ENCODE peak calls at places on chromosomes 11 and 22, in nine cellular contexts. One of them, this sample, is unnamed.

GRCh38 chr11:1218788-1219445 is 3.9 kb upstream of the MUC5B start:
- DNase-seq in GM20000: no peak
- DNase-seq in nephron progenitor cell: no peak
- DNase-seq in adrenal gland: no peak
- DNase-seq in AG10803: no peak
- DNase-seq in bronchial epithelial cell: no peak
- DNase-seq in IMR-90: no peak
- DNase-seq in thoracic aorta: no peak
- DNase-seq in CD8-positive, alpha-beta T cell: no peak
- DNase-seq in this sample: peak

GRCh38 chr22:30327864-30328345 is 1.2 kb upstream of the TBC1D10A start:
- DNase-seq in GM20000: no peak
- DNase-seq in nephron progenitor cell: no peak
- DNase-seq in adrenal gland: no peak
- DNase-seq in AG10803: no peak
- DNase-seq in bronchial epithelial cell: peak
- DNase-seq in IMR-90: no peak
- DNase-seq in thoracic aorta: no peak
- DNase-seq in CD8-positive, alpha-beta T cell: no peak
- DNase-seq in this sample: peak

GRCh38 chr22:20604776-20605221 is 97.4 kb downstream of the MED15 start:
- DNase-seq in GM20000: no peak
- DNase-seq in nephron progenitor cell: no peak
- DNase-seq in adrenal gland: no peak
- DNase-seq in AG10803: no peak
- DNase-seq in bronchial epithelial cell: no peak
- DNase-seq in IMR-90: no peak
- DNase-seq in thoracic aorta: no peak
- DNase-seq in CD8-positive, alpha-beta T cell: no peak
- DNase-seq in this sample: no peak

GRCh38 chr11:108647701-108648527 is 17.0 kb upstream of the DDX10 start:
- DNase-seq in GM20000: peak
- DNase-seq in nephron progenitor cell: peak
- DNase-seq in adrenal gland: peak
- DNase-seq in AG10803: peak
- DNase-seq in bronchial epithelial cell: peak
- DNase-seq in IMR-90: peak
- DNase-seq in thoracic aorta: no peak
- DNase-seq in CD8-positive, alpha-beta T cell: peak
- DNase-seq in this sample: peak

GRCh38 chr11:8671242-8671641 is 11.2 kb downstream of the TRIM66 start:
- DNase-seq in GM20000: no peak
- DNase-seq in nephron progenitor cell: peak
- DNase-seq in adrenal gland: peak
- DNase-seq in AG10803: peak
- DNase-seq in bronchial epithelial cell: peak
- DNase-seq in IMR-90: peak
- DNase-seq in thoracic aorta: peak
- DNase-seq in CD8-positive, alpha-beta T cell: no peak
- DNase-seq in this sample: peak

GRCh38 chr11:70448983-70449567 is 50.7 kb downstream of the CTTN start:
- DNase-seq in GM20000: no peak
- DNase-seq in nephron progenitor cell: no peak
- DNase-seq in adrenal gland: no peak
- DNase-seq in AG10803: no peak
- DNase-seq in bronchial epithelial cell: no peak
- DNase-seq in IMR-90: no peak
- DNase-seq in thoracic aorta: no peak
- DNase-seq in CD8-positive, alpha-beta T cell: no peak
- DNase-seq in this sample: peak

GRCh38 chr11:69641681-69642548 is 959 bp downstream of the CCND1 start:
- DNase-seq in GM20000: no peak
- DNase-seq in nephron progenitor cell: no peak
- DNase-seq in adrenal gland: no peak
- DNase-seq in AG10803: no peak
- DNase-seq in bronchial epithelial cell: no peak
- DNase-seq in IMR-90: no peak
- DNase-seq in thoracic aorta: no peak
- DNase-seq in CD8-positive, alpha-beta T cell: no peak
- DNase-seq in this sample: peak

GRCh38 chr11:46183819-46184218 is 62.6 kb upstream of the PHF21A start:
- DNase-seq in GM20000: no peak
- DNase-seq in nephron progenitor cell: no peak
- DNase-seq in adrenal gland: no peak
- DNase-seq in AG10803: no peak
- DNase-seq in bronchial epithelial cell: peak
- DNase-seq in IMR-90: peak
- DNase-seq in thoracic aorta: no peak
- DNase-seq in CD8-positive, alpha-beta T cell: no peak
- DNase-seq in this sample: no peak

GRCh38 chr11:128302425-128303186 is 284.8 kb downstream of the ETS1 start:
- DNase-seq in GM20000: peak
- DNase-seq in nephron progenitor cell: no peak
- DNase-seq in adrenal gland: no peak
- DNase-seq in AG10803: no peak
- DNase-seq in bronchial epithelial cell: no peak
- DNase-seq in IMR-90: no peak
- DNase-seq in thoracic aorta: no peak
- DNase-seq in CD8-positive, alpha-beta T cell: peak
- DNase-seq in this sample: no peak

GRCh38 chr11:60810583-60810982 is 25.4 kb downstream of the MS4A10 start:
- DNase-seq in GM20000: no peak
- DNase-seq in nephron progenitor cell: no peak
- DNase-seq in adrenal gland: no peak
- DNase-seq in AG10803: no peak
- DNase-seq in bronchial epithelial cell: no peak
- DNase-seq in IMR-90: no peak
- DNase-seq in thoracic aorta: no peak
- DNase-seq in CD8-positive, alpha-beta T cell: no peak
- DNase-seq in this sample: no peak

GRCh38 chr22:39999144-39999757 is 4.5 kb downstream of the FAM83F start:
- DNase-seq in GM20000: no peak
- DNase-seq in nephron progenitor cell: peak
- DNase-seq in adrenal gland: no peak
- DNase-seq in AG10803: peak
- DNase-seq in bronchial epithelial cell: peak
- DNase-seq in IMR-90: peak
- DNase-seq in thoracic aorta: no peak
- DNase-seq in CD8-positive, alpha-beta T cell: no peak
- DNase-seq in this sample: no peak

GRCh38 chr11:75600356-75600755 is 38.3 kb downstream of the SERPINH1 start:
- DNase-seq in GM20000: no peak
- DNase-seq in nephron progenitor cell: no peak
- DNase-seq in adrenal gland: no peak
- DNase-seq in AG10803: no peak
- DNase-seq in bronchial epithelial cell: no peak
- DNase-seq in IMR-90: no peak
- DNase-seq in thoracic aorta: no peak
- DNase-seq in CD8-positive, alpha-beta T cell: no peak
- DNase-seq in this sample: no peak

GRCh38 chr22:23657712-23658111 is 25.6 kb upstream of the DRICH1 start:
- DNase-seq in GM20000: no peak
- DNase-seq in nephron progenitor cell: no peak
- DNase-seq in adrenal gland: no peak
- DNase-seq in AG10803: no peak
- DNase-seq in bronchial epithelial cell: no peak
- DNase-seq in IMR-90: no peak
- DNase-seq in thoracic aorta: no peak
- DNase-seq in CD8-positive, alpha-beta T cell: no peak
- DNase-seq in this sample: no peak

GRCh38 chr11:38791346-38791961 is 2193.4 kb upstream of the RAG2 start:
- DNase-seq in GM20000: peak
- DNase-seq in nephron progenitor cell: peak
- DNase-seq in adrenal gland: peak
- DNase-seq in AG10803: peak
- DNase-seq in bronchial epithelial cell: peak
- DNase-seq in IMR-90: peak
- DNase-seq in thoracic aorta: no peak
- DNase-seq in CD8-positive, alpha-beta T cell: no peak
- DNase-seq in this sample: peak

GRCh38 chr11:64322925-64323260 is 5.0 kb downstream of the PRDX5 start:
- DNase-seq in GM20000: no peak
- DNase-seq in nephron progenitor cell: no peak
- DNase-seq in adrenal gland: peak
- DNase-seq in AG10803: no peak
- DNase-seq in bronchial epithelial cell: no peak
- DNase-seq in IMR-90: no peak
- DNase-seq in thoracic aorta: no peak
- DNase-seq in CD8-positive, alpha-beta T cell: no peak
- DNase-seq in this sample: no peak

GRCh38 chr11:115214644-115215305 is 289.4 kb downstream of the CADM1 start:
- DNase-seq in GM20000: no peak
- DNase-seq in nephron progenitor cell: no peak
- DNase-seq in adrenal gland: no peak
- DNase-seq in AG10803: no peak
- DNase-seq in bronchial epithelial cell: no peak
- DNase-seq in IMR-90: no peak
- DNase-seq in thoracic aorta: no peak
- DNase-seq in CD8-positive, alpha-beta T cell: no peak
- DNase-seq in this sample: no peak

GRCh38 chr11:67731583-67731982 is 57.2 kb upstream of the ALDH3B2 start:
- DNase-seq in GM20000: no peak
- DNase-seq in nephron progenitor cell: no peak
- DNase-seq in adrenal gland: no peak
- DNase-seq in AG10803: no peak
- DNase-seq in bronchial epithelial cell: no peak
- DNase-seq in IMR-90: no peak
- DNase-seq in thoracic aorta: no peak
- DNase-seq in CD8-positive, alpha-beta T cell: no peak
- DNase-seq in this sample: no peak

GRCh38 chr11:123122341-123122740 is 60.4 kb upstream of the HSPA8 start:
- DNase-seq in GM20000: no peak
- DNase-seq in nephron progenitor cell: no peak
- DNase-seq in adrenal gland: no peak
- DNase-seq in AG10803: peak
- DNase-seq in bronchial epithelial cell: peak
- DNase-seq in IMR-90: peak
- DNase-seq in thoracic aorta: no peak
- DNase-seq in CD8-positive, alpha-beta T cell: no peak
- DNase-seq in this sample: no peak

GRCh38 chr11:126146454-126147192 is 64.8 kb downstream of the RPUSD4 start:
- DNase-seq in GM20000: no peak
- DNase-seq in nephron progenitor cell: peak
- DNase-seq in adrenal gland: no peak
- DNase-seq in AG10803: no peak
- DNase-seq in bronchial epithelial cell: no peak
- DNase-seq in IMR-90: no peak
- DNase-seq in thoracic aorta: no peak
- DNase-seq in CD8-positive, alpha-beta T cell: no peak
- DNase-seq in this sample: peak

DNA sequence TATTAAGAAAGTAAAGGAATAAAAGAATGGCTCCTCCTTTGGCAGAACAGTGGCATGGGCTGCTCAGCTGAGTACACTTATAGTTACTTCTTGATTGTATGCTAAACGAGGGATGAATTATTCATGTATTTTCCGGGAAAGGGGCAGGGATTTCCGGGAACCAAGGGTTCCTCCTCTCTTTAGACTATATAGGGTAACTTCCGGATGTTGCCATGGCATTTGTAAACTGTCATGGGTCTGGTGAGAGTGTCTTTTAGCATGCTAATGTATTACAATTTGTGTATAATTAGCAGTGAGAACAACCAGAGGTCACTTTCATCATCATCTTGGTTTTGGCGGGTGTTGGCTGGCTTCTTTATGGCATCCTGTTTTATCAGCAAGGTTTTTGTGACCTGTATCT is 23.6 kb upstream of the SPTY2D1 start:
- DNase-seq in GM20000: no peak
- DNase-seq in nephron progenitor cell: no peak
- DNase-seq in adrenal gland: no peak
- DNase-seq in AG10803: no peak
- DNase-seq in bronchial epithelial cell: no peak
- DNase-seq in IMR-90: no peak
- DNase-seq in thoracic aorta: no peak
- DNase-seq in CD8-positive, alpha-beta T cell: no peak
- DNase-seq in this sample: no peak
- TF ChIP-seq CTCF in GM20000: no peak
- TF ChIP-seq CTCF in nephron progenitor cell: no peak
- TF ChIP-seq CTCF in adrenal gland: no peak
- TF ChIP-seq CTCF in AG10803: no peak
- TF ChIP-seq CTCF in bronchial epithelial cell: no peak
- TF ChIP-seq CTCF in IMR-90: no peak
- TF ChIP-seq CTCF in thoracic aorta: no peak
- TF ChIP-seq CTCF in CD8-positive, alpha-beta T cell: no peak
- TF ChIP-seq CTCF in this sample: no peak

GRCh38 chr22:37330200-37331033 is 48.1 kb downstream of the CYTH4 start:
- DNase-seq in GM20000: peak
- DNase-seq in nephron progenitor cell: peak
- DNase-seq in adrenal gland: peak
- DNase-seq in AG10803: peak
- DNase-seq in bronchial epithelial cell: peak
- DNase-seq in IMR-90: peak
- DNase-seq in thoracic aorta: no peak
- DNase-seq in CD8-positive, alpha-beta T cell: no peak
- DNase-seq in this sample: peak
- TF ChIP-seq CTCF in GM20000: peak
- TF ChIP-seq CTCF in nephron progenitor cell: no peak
- TF ChIP-seq CTCF in adrenal gland: no peak
- TF ChIP-seq CTCF in AG10803: peak
- TF ChIP-seq CTCF in bronchial epithelial cell: peak
- TF ChIP-seq CTCF in IMR-90: peak
- TF ChIP-seq CTCF in thoracic aorta: no peak
- TF ChIP-seq CTCF in CD8-positive, alpha-beta T cell: no peak
- TF ChIP-seq CTCF in this sample: peak

GRCh38 chr11:26227311-26227710 is 104.6 kb upstream of the ANO3 start:
- DNase-seq in GM20000: peak
- DNase-seq in nephron progenitor cell: no peak
- DNase-seq in adrenal gland: no peak
- DNase-seq in AG10803: peak
- DNase-seq in bronchial epithelial cell: peak
- DNase-seq in IMR-90: peak
- DNase-seq in thoracic aorta: no peak
- DNase-seq in CD8-positive, alpha-beta T cell: no peak
- DNase-seq in this sample: no peak
- TF ChIP-seq CTCF in GM20000: peak
- TF ChIP-seq CTCF in nephron progenitor cell: no peak
- TF ChIP-seq CTCF in adrenal gland: peak
- TF ChIP-seq CTCF in AG10803: peak
- TF ChIP-seq CTCF in bronchial epithelial cell: peak
- TF ChIP-seq CTCF in IMR-90: peak
- TF ChIP-seq CTCF in thoracic aorta: peak
- TF ChIP-seq CTCF in CD8-positive, alpha-beta T cell: no peak
- TF ChIP-seq CTCF in this sample: peak

DNA sequence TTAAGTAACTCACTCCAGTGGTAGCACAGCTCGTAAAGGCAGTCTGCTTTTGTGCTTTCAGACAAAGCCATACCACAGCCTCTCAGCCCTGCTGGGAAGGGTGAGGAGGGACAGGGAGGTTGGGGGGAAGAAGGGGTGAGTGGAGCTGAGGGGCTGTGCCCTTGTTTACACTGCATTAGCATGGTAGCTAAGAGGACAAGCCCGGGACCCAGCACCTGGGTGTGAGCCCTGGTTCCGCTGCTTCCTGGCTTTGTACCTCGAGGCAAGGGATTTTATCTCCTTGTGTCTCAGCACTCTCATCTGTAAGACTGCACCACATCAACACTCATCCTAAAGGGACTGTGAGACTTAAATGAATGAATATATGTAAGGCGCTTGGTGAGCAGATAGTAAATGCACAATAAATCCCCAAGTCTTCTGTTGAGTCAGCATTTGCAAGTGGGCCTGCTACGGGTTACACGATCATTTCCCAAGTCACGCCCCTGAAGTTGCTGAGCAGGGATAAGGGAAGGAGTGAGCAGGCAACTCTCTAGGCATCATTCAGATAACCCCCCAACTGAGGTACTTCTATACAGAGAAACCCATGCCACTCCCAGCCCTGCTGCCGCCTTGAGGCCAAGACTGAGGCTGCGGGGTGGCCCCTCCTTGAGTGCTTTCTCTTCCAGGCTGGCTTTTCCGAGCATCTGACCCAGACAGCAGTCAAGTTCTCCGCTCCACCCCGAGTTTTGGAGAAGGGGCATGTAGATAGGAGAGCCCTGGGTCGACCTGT is 7.5 kb downstream of the RASD2 start:
- DNase-seq in GM20000: no peak
- DNase-seq in nephron progenitor cell: no peak
- DNase-seq in adrenal gland: no peak
- DNase-seq in AG10803: no peak
- DNase-seq in bronchial epithelial cell: no peak
- DNase-seq in IMR-90: no peak
- DNase-seq in thoracic aorta: no peak
- DNase-seq in CD8-positive, alpha-beta T cell: no peak
- DNase-seq in this sample: peak
- TF ChIP-seq CTCF in GM20000: no peak
- TF ChIP-seq CTCF in nephron progenitor cell: no peak
- TF ChIP-seq CTCF in adrenal gland: no peak
- TF ChIP-seq CTCF in AG10803: peak
- TF ChIP-seq CTCF in bronchial epithelial cell: no peak
- TF ChIP-seq CTCF in IMR-90: peak
- TF ChIP-seq CTCF in thoracic aorta: no peak
- TF ChIP-seq CTCF in CD8-positive, alpha-beta T cell: no peak
- TF ChIP-seq CTCF in this sample: peak